ENCODE peak calls at places on chromosomes 6 and 20, in four cellular contexts. One of them, this sample, is unnamed.

GRCh38 chr6:56795852-56796532 is 153.3 kb upstream of the DST start:
- DNase-seq in B cell: no peak
- DNase-seq in tibial nerve: no peak
- DNase-seq in Panc1: no peak
- DNase-seq in this sample: no peak

GRCh38 chr6:193773-194310 is 98.4 kb upstream of the DUSP22 start:
- DNase-seq in B cell: peak
- DNase-seq in tibial nerve: no peak
- DNase-seq in Panc1: no peak
- DNase-seq in this sample: peak

GRCh38 chr20:16491277-16491912 is 81.9 kb downstream of the KIF16B start:
- DNase-seq in B cell: peak
- DNase-seq in tibial nerve: no peak
- DNase-seq in Panc1: no peak
- DNase-seq in this sample: no peak

GRCh38 chr20:11329271-11329670 is 588.4 kb upstream of the BTBD3 start:
- DNase-seq in B cell: no peak
- DNase-seq in tibial nerve: no peak
- DNase-seq in Panc1: no peak
- DNase-seq in this sample: no peak

GRCh38 chr6:6749791-6750434 is 161.4 kb downstream of the LY86 start:
- DNase-seq in B cell: no peak
- DNase-seq in tibial nerve: peak
- DNase-seq in Panc1: no peak
- DNase-seq in this sample: no peak

GRCh38 chr6:28474441-28475219 is 31.3 kb upstream of the ZSCAN23 start:
- DNase-seq in B cell: no peak
- DNase-seq in tibial nerve: no peak
- DNase-seq in Panc1: peak
- DNase-seq in this sample: peak

GRCh38 chr6:79250107-79250514 is 15.6 kb upstream of the HMGN3 start:
- DNase-seq in B cell: peak
- DNase-seq in tibial nerve: no peak
- DNase-seq in Panc1: no peak
- DNase-seq in this sample: peak

GRCh38 chr6:97819680-97820079 is 536.7 kb upstream of the MMS22L start:
- DNase-seq in B cell: no peak
- DNase-seq in tibial nerve: no peak
- DNase-seq in Panc1: no peak
- DNase-seq in this sample: no peak

GRCh38 chr6:169654590-169655391 is 47.0 kb downstream of the WDR27 start:
- DNase-seq in B cell: peak
- DNase-seq in tibial nerve: peak
- DNase-seq in Panc1: peak
- DNase-seq in this sample: peak

GRCh38 chr6:125510405-125510804 is 208.6 kb upstream of the HDDC2 start:
- DNase-seq in B cell: no peak
- DNase-seq in tibial nerve: no peak
- DNase-seq in Panc1: no peak
- DNase-seq in this sample: no peak

GRCh38 chr6:125950293-125950692 is 6.3 kb upstream of the HINT3 start:
- DNase-seq in B cell: no peak
- DNase-seq in tibial nerve: no peak
- DNase-seq in Panc1: no peak
- DNase-seq in this sample: no peak

GRCh38 chr20:663315-664090 is 10.5 kb upstream of the SRXN1 start:
- DNase-seq in B cell: no peak
- DNase-seq in tibial nerve: no peak
- DNase-seq in Panc1: no peak
- DNase-seq in this sample: no peak

GRCh38 chr20:50369225-50370035 is 140.8 kb upstream of the PTPN1 start:
- DNase-seq in B cell: no peak
- DNase-seq in tibial nerve: no peak
- DNase-seq in Panc1: no peak
- DNase-seq in this sample: no peak

GRCh38 chr20:46811328-46812084 is 83.1 kb upstream of the EYA2 start:
- DNase-seq in B cell: no peak
- DNase-seq in tibial nerve: no peak
- DNase-seq in Panc1: no peak
- DNase-seq in this sample: no peak

GRCh38 chr6:23498013-23498412 is 628.0 kb upstream of the NRSN1 start:
- DNase-seq in B cell: no peak
- DNase-seq in tibial nerve: no peak
- DNase-seq in Panc1: no peak
- DNase-seq in this sample: no peak

GRCh38 chr6:39137235-39137634 is 22.2 kb upstream of the SAYSD1 start:
- DNase-seq in B cell: peak
- DNase-seq in tibial nerve: no peak
- DNase-seq in Panc1: no peak
- DNase-seq in this sample: no peak

GRCh38 chr6:158050955-158051354 is 69.3 kb downstream of the SYNJ2 start:
- DNase-seq in B cell: no peak
- DNase-seq in tibial nerve: no peak
- DNase-seq in Panc1: no peak
- DNase-seq in this sample: no peak

GRCh38 chr6:47149554-47149953 is 107.4 kb upstream of the ADGRF1 start:
- DNase-seq in B cell: no peak
- DNase-seq in tibial nerve: no peak
- DNase-seq in Panc1: no peak
- DNase-seq in this sample: no peak

GRCh38 chr6:29014729-29015608 is 9.9 kb upstream of the ZNF311 start:
- DNase-seq in B cell: peak
- DNase-seq in tibial nerve: no peak
- DNase-seq in Panc1: no peak
- DNase-seq in this sample: no peak

GRCh38 chr20:258963-259362 is 1.4 kb downstream of the DEFB132 start:
- DNase-seq in B cell: no peak
- DNase-seq in tibial nerve: no peak
- DNase-seq in Panc1: no peak
- DNase-seq in this sample: no peak

GRCh38 chr20:43991264-43991663 is 76.6 kb downstream of the TOX2 start:
- DNase-seq in B cell: no peak
- DNase-seq in tibial nerve: no peak
- DNase-seq in Panc1: no peak
- DNase-seq in this sample: no peak

GRCh38 chr6:73694711-73695411 is 1.1 kb upstream of the CD109 start:
- DNase-seq in B cell: no peak
- DNase-seq in tibial nerve: no peak
- DNase-seq in Panc1: peak
- DNase-seq in this sample: no peak

GRCh38 chr6:4350571-4351505 is 215.5 kb upstream of the ECI2 start:
- DNase-seq in B cell: no peak
- DNase-seq in tibial nerve: no peak
- DNase-seq in Panc1: no peak
- DNase-seq in this sample: no peak

GRCh38 chr20:39974966-39975501 is 714.0 kb downstream of the MAFB start:
- DNase-seq in B cell: no peak
- DNase-seq in tibial nerve: no peak
- DNase-seq in Panc1: no peak
- DNase-seq in this sample: no peak

GRCh38 chr6:2634151-2634964 is 116.4 kb downstream of the MYLK4 start:
- DNase-seq in B cell: peak
- DNase-seq in tibial nerve: peak
- DNase-seq in Panc1: peak
- DNase-seq in this sample: peak

GRCh38 chr6:5192135-5192794 is 68.5 kb downstream of the LYRM4 start:
- DNase-seq in B cell: no peak
- DNase-seq in tibial nerve: no peak
- DNase-seq in Panc1: no peak
- DNase-seq in this sample: no peak

GRCh38 chr6:159261983-159262382 is 92.8 kb downstream of the FNDC1 start:
- DNase-seq in B cell: no peak
- DNase-seq in tibial nerve: no peak
- DNase-seq in Panc1: no peak
- DNase-seq in this sample: no peak

GRCh38 chr6:51553246-51554015 is 534.0 kb downstream of the PKHD1 start:
- DNase-seq in B cell: no peak
- DNase-seq in tibial nerve: no peak
- DNase-seq in Panc1: no peak
- DNase-seq in this sample: no peak

GRCh38 chr20:13788167-13788834 is 3.5 kb downstream of the NDUFAF5 start:
- DNase-seq in B cell: peak
- DNase-seq in tibial nerve: peak
- DNase-seq in Panc1: no peak
- DNase-seq in this sample: peak
- TF ChIP-seq CTCF in B cell: peak
- TF ChIP-seq CTCF in tibial nerve: peak
- TF ChIP-seq CTCF in Panc1: peak
- TF ChIP-seq CTCF in this sample: peak

GRCh38 chr6:11040134-11040533 is 4.0 kb downstream of the ELOVL2 start:
- DNase-seq in B cell: no peak
- DNase-seq in tibial nerve: no peak
- DNase-seq in Panc1: no peak
- DNase-seq in this sample: no peak
- TF ChIP-seq CTCF in B cell: no peak
- TF ChIP-seq CTCF in tibial nerve: no peak
- TF ChIP-seq CTCF in Panc1: no peak
- TF ChIP-seq CTCF in this sample: no peak

GRCh38 chr6:121236984-121237383 is 97.3 kb downstream of the TBC1D32 start:
- DNase-seq in B cell: no peak
- DNase-seq in tibial nerve: no peak
- DNase-seq in Panc1: no peak
- DNase-seq in this sample: no peak
- TF ChIP-seq CTCF in B cell: no peak
- TF ChIP-seq CTCF in tibial nerve: no peak
- TF ChIP-seq CTCF in Panc1: no peak
- TF ChIP-seq CTCF in this sample: no peak

DNA sequence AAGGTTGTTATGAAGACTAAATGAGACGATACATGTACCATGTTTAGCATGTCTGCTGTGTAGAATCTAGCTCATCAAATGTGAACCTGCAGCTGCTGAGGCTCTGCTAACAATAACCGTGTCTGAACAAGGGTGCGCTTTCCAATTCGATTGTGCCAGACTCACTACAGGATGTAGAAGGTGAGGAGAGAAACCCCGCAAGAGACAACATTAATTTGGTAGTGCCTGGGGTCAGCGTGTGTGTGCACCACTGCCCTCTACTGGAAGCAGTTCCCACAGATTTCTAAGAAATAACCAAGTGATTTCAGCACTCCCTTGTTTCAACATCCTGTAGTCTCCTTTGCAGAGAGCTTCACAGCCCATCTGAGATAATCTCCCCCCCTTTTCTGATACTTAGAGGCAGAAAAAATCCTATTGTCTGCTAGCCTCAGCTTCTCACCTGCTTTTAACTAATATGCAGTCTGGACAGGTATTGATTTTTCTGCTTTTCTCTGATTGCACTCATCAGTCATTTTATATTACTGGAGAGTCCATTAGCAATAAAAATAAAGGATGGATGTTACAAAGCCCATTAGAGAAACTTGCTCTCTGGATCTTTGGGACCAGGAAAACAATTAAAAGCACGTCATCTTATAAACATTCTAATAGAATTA is 96.7 kb upstream of the BACH2 start:
- DNase-seq in B cell: peak
- DNase-seq in tibial nerve: peak
- DNase-seq in Panc1: no peak
- DNase-seq in this sample: peak
- TF ChIP-seq CTCF in B cell: peak
- TF ChIP-seq CTCF in tibial nerve: peak
- TF ChIP-seq CTCF in Panc1: peak
- TF ChIP-seq CTCF in this sample: peak

GRCh38 chr6:127305741-127306140 is 37.7 kb downstream of the ECHDC1 start:
- DNase-seq in B cell: no peak
- DNase-seq in tibial nerve: no peak
- DNase-seq in Panc1: no peak
- DNase-seq in this sample: no peak

GRCh38 chr6:127303917-127304316 is 37.3 kb downstream of the RNF146 start:
- DNase-seq in B cell: no peak
- DNase-seq in tibial nerve: no peak
- DNase-seq in Panc1: no peak
- DNase-seq in this sample: no peak

GRCh38 chr6:127300411-127300810 is 33.7 kb downstream of the RNF146 start:
- DNase-seq in B cell: no peak
- DNase-seq in tibial nerve: no peak
- DNase-seq in Panc1: peak
- DNase-seq in this sample: no peak

GRCh38 chr6:127301199-127301700 is 34.6 kb downstream of the RNF146 start:
- DNase-seq in B cell: no peak
- DNase-seq in tibial nerve: no peak
- DNase-seq in Panc1: no peak
- DNase-seq in this sample: no peak

GRCh38 chr6:127302728-127303675 is 36.3 kb downstream of the RNF146 start:
- DNase-seq in B cell: peak
- DNase-seq in tibial nerve: peak
- DNase-seq in Panc1: peak
- DNase-seq in this sample: peak
- TF ChIP-seq CTCF in B cell: peak
- TF ChIP-seq CTCF in tibial nerve: peak
- TF ChIP-seq CTCF in Panc1: peak
- TF ChIP-seq CTCF in this sample: peak

GRCh38 chr6:52663935-52664184 is 7.1 kb upstream of the TMEM14A start:
- DNase-seq in B cell: no peak
- DNase-seq in tibial nerve: no peak
- DNase-seq in Panc1: no peak
- DNase-seq in this sample: no peak
- TF ChIP-seq CTCF in B cell: peak
- TF ChIP-seq CTCF in tibial nerve: no peak
- TF ChIP-seq CTCF in Panc1: peak
- TF ChIP-seq CTCF in this sample: no peak

DNA sequence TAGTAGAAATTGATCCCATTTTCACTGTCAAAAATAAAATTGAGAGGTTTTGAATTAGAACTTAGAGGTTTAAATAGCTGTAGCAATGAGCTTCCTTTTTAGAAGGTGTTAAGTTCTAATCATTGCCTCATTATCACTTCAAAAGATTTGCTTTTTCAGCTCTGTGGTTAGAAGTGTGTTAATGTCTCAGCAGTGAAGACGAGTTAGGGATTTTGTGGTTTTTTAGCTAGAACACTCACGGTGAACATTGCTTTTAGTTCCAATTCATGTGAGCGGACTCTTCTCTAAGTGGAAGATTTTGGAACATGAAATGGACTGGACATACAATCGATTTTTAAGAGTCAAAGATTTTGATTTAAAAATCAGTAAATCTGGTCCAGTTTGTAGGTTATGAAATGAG is 12.7 kb upstream of the IFNGR1 start:
- DNase-seq in B cell: no peak
- DNase-seq in tibial nerve: no peak
- DNase-seq in Panc1: no peak
- DNase-seq in this sample: no peak
- TF ChIP-seq CTCF in B cell: no peak
- TF ChIP-seq CTCF in tibial nerve: no peak
- TF ChIP-seq CTCF in Panc1: no peak
- TF ChIP-seq CTCF in this sample: no peak

GRCh38 chr6:113736978-113737377 is 120.2 kb upstream of the MARCKS start:
- DNase-seq in B cell: no peak
- DNase-seq in tibial nerve: no peak
- DNase-seq in Panc1: no peak
- DNase-seq in this sample: no peak
- TF ChIP-seq CTCF in B cell: no peak
- TF ChIP-seq CTCF in tibial nerve: no peak
- TF ChIP-seq CTCF in Panc1: no peak
- TF ChIP-seq CTCF in this sample: no peak

This sample was measured in GM10248.